ENCODE peak calls at places on chromosomes 12 and 14, in four cellular contexts. Q, U, M and O are unnamed samples.

GRCh38 chr14:92022036-92022435 is 17.8 kb downstream of the TRIP11 start:
- DNase-seq in Q (no peak), U (no peak), M (no peak), O (no peak)

GRCh38 chr12:40211185-40211584 is 13.6 kb upstream of the LRRK2 start:
- DNase-seq in Q (no peak), U (no peak), M (no peak), O (no peak)

GRCh38 chr12:105804591-105805265 is 334.0 kb downstream of the NUAK1 start:
- DNase-seq in Q (no peak), U (no peak), M (no peak), O (no peak)

GRCh38 chr14:99168330-99168729 is 103.7 kb downstream of the BCL11B start:
- DNase-seq in Q (no peak), U (no peak), M (no peak), O (no peak)

GRCh38 chr14:65373671-65374039 is 38.9 kb upstream of the FUT8 start:
- DNase-seq in Q (no peak), U (no peak), M (no peak), O (no peak)

GRCh38 chr12:6542209-6543009 is 8.1 kb downstream of the GAPDH start:
- DNase-seq in Q (no peak), U (no peak), M (no peak), O (no peak)

GRCh38 chr14:67532998-67533753 is at the start of gene PLEKHH1:
- DNase-seq in Q (no peak), U (peak; percentile 65), M (peak; percentile 61), O (peak; percentile 87)

GRCh38 chr14:54807428-54807827 is 95.2 kb downstream of the GCH1 start:
- DNase-seq in Q (no peak), U (no peak), M (no peak), O (peak; percentile 29)